ENCODE peak calls at places on chromosomes 4 and X, in six cellular contexts. One of them, this sample, is unnamed.

GRCh38 chr4:113328514-113328913 is 279.1 kb downstream of the ANK2 start:
- DNase-seq in mesendoderm: peak
- DNase-seq in OCI-LY7: peak
- DNase-seq in GM23338: peak
- DNase-seq in A549: peak
- DNase-seq in IMR-90: no peak
- DNase-seq in this sample: no peak

GRCh38 chr4:59412739-59413138 is 1787.4 kb upstream of the ADGRL3 start:
- DNase-seq in mesendoderm: no peak
- DNase-seq in OCI-LY7: no peak
- DNase-seq in GM23338: no peak
- DNase-seq in A549: no peak
- DNase-seq in IMR-90: no peak
- DNase-seq in this sample: no peak

GRCh38 chr4:186227221-186227620 is at the start of gene KLKB1:
- DNase-seq in mesendoderm: no peak
- DNase-seq in OCI-LY7: no peak
- DNase-seq in GM23338: no peak
- DNase-seq in A549: no peak
- DNase-seq in IMR-90: no peak
- DNase-seq in this sample: no peak

GRCh38 chr4:140083320-140083719 is 70.7 kb downstream of the MAML3 start:
- DNase-seq in mesendoderm: no peak
- DNase-seq in OCI-LY7: no peak
- DNase-seq in GM23338: no peak
- DNase-seq in A549: no peak
- DNase-seq in IMR-90: no peak
- DNase-seq in this sample: no peak

GRCh38 chrX:85288992-85289723 is 45.4 kb downstream of the ZNF711 start:
- DNase-seq in mesendoderm: no peak
- DNase-seq in OCI-LY7: no peak
- DNase-seq in GM23338: peak
- DNase-seq in A549: no peak
- DNase-seq in IMR-90: no peak
- DNase-seq in this sample: no peak

GRCh38 chrX:68433155-68433980 is at the start of gene OPHN1:
- DNase-seq in mesendoderm: peak
- DNase-seq in OCI-LY7: no peak
- DNase-seq in GM23338: peak
- DNase-seq in A549: peak
- DNase-seq in IMR-90: peak
- DNase-seq in this sample: no peak

GRCh38 chr4:6473264-6474052 is 1.0 kb upstream of the PPP2R2C start:
- DNase-seq in mesendoderm: no peak
- DNase-seq in OCI-LY7: no peak
- DNase-seq in GM23338: peak
- DNase-seq in A549: no peak
- DNase-seq in IMR-90: no peak
- DNase-seq in this sample: no peak

GRCh38 chr4:52843958-52844357 is 18.2 kb upstream of the RASL11B start:
- DNase-seq in mesendoderm: no peak
- DNase-seq in OCI-LY7: no peak
- DNase-seq in GM23338: no peak
- DNase-seq in A549: no peak
- DNase-seq in IMR-90: no peak
- DNase-seq in this sample: no peak

GRCh38 chr4:55075823-55076418 is 49.5 kb downstream of the KDR start:
- DNase-seq in mesendoderm: peak
- DNase-seq in OCI-LY7: no peak
- DNase-seq in GM23338: no peak
- DNase-seq in A549: no peak
- DNase-seq in IMR-90: no peak
- DNase-seq in this sample: no peak

GRCh38 chrX:9351112-9351511 is 113.7 kb upstream of the TBL1X start:
- DNase-seq in mesendoderm: no peak
- DNase-seq in OCI-LY7: no peak
- DNase-seq in GM23338: no peak
- DNase-seq in A549: no peak
- DNase-seq in IMR-90: no peak
- DNase-seq in this sample: no peak

GRCh38 chrX:9354918-9355317 is 109.9 kb upstream of the TBL1X start:
- DNase-seq in mesendoderm: no peak
- DNase-seq in OCI-LY7: no peak
- DNase-seq in GM23338: no peak
- DNase-seq in A549: no peak
- DNase-seq in IMR-90: no peak
- DNase-seq in this sample: no peak

GRCh38 chrX:9352683-9353430 is 112.0 kb upstream of the TBL1X start:
- DNase-seq in mesendoderm: no peak
- DNase-seq in OCI-LY7: peak
- DNase-seq in GM23338: no peak
- DNase-seq in A549: no peak
- DNase-seq in IMR-90: peak
- DNase-seq in this sample: no peak

GRCh38 chrX:9352243-9352642 is 112.6 kb upstream of the TBL1X start:
- DNase-seq in mesendoderm: no peak
- DNase-seq in OCI-LY7: peak
- DNase-seq in GM23338: no peak
- DNase-seq in A549: no peak
- DNase-seq in IMR-90: no peak
- DNase-seq in this sample: no peak

GRCh38 chrX:9349572-9350259 is 115.1 kb upstream of the TBL1X start:
- DNase-seq in mesendoderm: no peak
- DNase-seq in OCI-LY7: no peak
- DNase-seq in GM23338: no peak
- DNase-seq in A549: no peak
- DNase-seq in IMR-90: peak
- DNase-seq in this sample: no peak
- H3K4me2 ChIP-seq in mesendoderm: no peak
- H3K4me2 ChIP-seq in OCI-LY7: no peak
- H3K4me2 ChIP-seq in GM23338: no peak
- H3K4me2 ChIP-seq in A549: peak
- H3K4me2 ChIP-seq in IMR-90: peak
- H3K4me2 ChIP-seq in this sample: no peak

DNA sequence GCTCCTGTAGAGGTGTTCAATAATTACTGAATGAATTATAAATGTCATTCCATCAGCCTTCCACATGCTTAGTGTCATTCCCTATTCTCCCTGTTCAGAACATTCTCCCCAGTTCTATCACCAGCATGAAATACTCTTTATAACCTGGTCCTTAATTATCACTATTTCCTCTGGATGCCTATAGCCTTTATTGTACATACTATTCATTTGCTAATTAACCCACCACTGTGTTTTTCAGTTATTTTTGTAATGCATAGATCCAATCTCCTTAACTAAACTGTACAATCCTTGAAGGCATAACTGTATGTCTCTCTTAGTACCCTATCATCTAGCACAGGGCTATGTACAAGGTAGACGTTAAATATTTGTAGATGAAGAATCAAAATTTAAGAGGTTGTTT is 1.2 kb downstream of the ABCB7 start:
- DNase-seq in mesendoderm: no peak
- DNase-seq in OCI-LY7: no peak
- DNase-seq in GM23338: no peak
- DNase-seq in A549: no peak
- DNase-seq in IMR-90: no peak
- DNase-seq in this sample: no peak
- H3K4me3 ChIP-seq in mesendoderm: no peak
- H3K4me3 ChIP-seq in OCI-LY7: peak
- H3K4me3 ChIP-seq in GM23338: peak
- H3K4me3 ChIP-seq in A549: peak
- H3K4me3 ChIP-seq in IMR-90: no peak
- H3K4me3 ChIP-seq in this sample: no peak

GRCh38 chr4:158046345-158046744 is 126.5 kb downstream of the GASK1B start:
- DNase-seq in mesendoderm: no peak
- DNase-seq in OCI-LY7: no peak
- DNase-seq in GM23338: no peak
- DNase-seq in A549: no peak
- DNase-seq in IMR-90: no peak
- DNase-seq in this sample: no peak
- H3K4me2 ChIP-seq in mesendoderm: no peak
- H3K4me2 ChIP-seq in OCI-LY7: no peak
- H3K4me2 ChIP-seq in GM23338: no peak
- H3K4me2 ChIP-seq in A549: no peak
- H3K4me2 ChIP-seq in IMR-90: no peak
- H3K4me2 ChIP-seq in this sample: no peak

GRCh38 chrX:129781134-129782014 is 1.6 kb downstream of the SASH3 start:
- DNase-seq in mesendoderm: peak
- DNase-seq in OCI-LY7: peak
- DNase-seq in GM23338: no peak
- DNase-seq in A549: no peak
- DNase-seq in IMR-90: no peak
- DNase-seq in this sample: no peak
- H3K4me3 ChIP-seq in mesendoderm: no peak
- H3K4me3 ChIP-seq in OCI-LY7: peak
- H3K4me3 ChIP-seq in GM23338: no peak
- H3K4me3 ChIP-seq in A549: no peak
- H3K4me3 ChIP-seq in IMR-90: no peak
- H3K4me3 ChIP-seq in this sample: no peak

GRCh38 chrX:46978341-46979291 is 66.4 kb downstream of the JADE3 start:
- DNase-seq in mesendoderm: peak
- DNase-seq in OCI-LY7: peak
- DNase-seq in GM23338: peak
- DNase-seq in A549: peak
- DNase-seq in IMR-90: peak
- DNase-seq in this sample: peak
- H3K4me2 ChIP-seq in mesendoderm: no peak
- H3K4me2 ChIP-seq in OCI-LY7: no peak
- H3K4me2 ChIP-seq in GM23338: no peak
- H3K4me2 ChIP-seq in A549: peak
- H3K4me2 ChIP-seq in IMR-90: peak
- H3K4me2 ChIP-seq in this sample: peak

GRCh38 chrX:153925387-153925738 is 701 bp downstream of the ARHGAP4 start:
- DNase-seq in mesendoderm: no peak
- DNase-seq in OCI-LY7: peak
- DNase-seq in GM23338: no peak
- DNase-seq in A549: no peak
- DNase-seq in IMR-90: no peak
- DNase-seq in this sample: no peak
- H3K4me3 ChIP-seq in mesendoderm: peak
- H3K4me3 ChIP-seq in OCI-LY7: peak
- H3K4me3 ChIP-seq in GM23338: peak
- H3K4me3 ChIP-seq in A549: no peak
- H3K4me3 ChIP-seq in IMR-90: no peak
- H3K4me3 ChIP-seq in this sample: no peak

DNA sequence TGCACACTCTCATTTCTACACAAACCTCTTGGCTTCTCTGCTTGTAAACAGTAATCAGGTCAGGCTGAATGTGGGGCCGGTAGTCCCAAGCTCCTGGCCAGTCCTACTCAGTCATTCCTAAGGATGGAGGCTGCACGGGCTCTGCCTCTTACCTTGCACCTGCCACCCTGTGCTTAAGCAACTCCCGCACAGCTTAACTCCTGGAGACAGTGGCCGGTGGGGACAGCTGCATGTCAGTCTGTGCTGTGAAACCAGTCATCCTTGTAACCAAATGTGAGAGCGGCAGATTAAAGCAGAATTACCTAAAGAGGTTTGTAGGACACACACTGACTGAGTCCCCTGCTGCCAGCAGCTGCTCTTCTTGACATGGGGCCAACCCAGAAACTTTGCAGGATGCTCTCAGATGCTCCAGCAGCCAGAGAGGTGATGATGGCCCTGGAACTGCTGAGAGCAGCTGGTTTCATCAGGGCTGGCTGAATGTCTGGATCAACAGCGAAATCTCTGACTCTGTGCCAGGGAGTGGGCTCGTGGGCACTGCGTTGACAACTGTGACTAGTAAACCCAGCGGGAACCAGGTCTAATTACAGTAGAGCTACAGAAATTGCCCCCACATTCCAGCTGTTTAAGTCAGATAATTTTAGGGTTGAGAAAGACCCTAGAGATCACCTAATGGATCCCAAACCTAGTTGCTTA is 123.7 kb downstream of the ANAPC4 start:
- DNase-seq in mesendoderm: no peak
- DNase-seq in OCI-LY7: peak
- DNase-seq in GM23338: no peak
- DNase-seq in A549: no peak
- DNase-seq in IMR-90: no peak
- DNase-seq in this sample: no peak
- H3K4me2 ChIP-seq in mesendoderm: no peak
- H3K4me2 ChIP-seq in OCI-LY7: no peak
- H3K4me2 ChIP-seq in GM23338: no peak
- H3K4me2 ChIP-seq in A549: no peak
- H3K4me2 ChIP-seq in IMR-90: no peak
- H3K4me2 ChIP-seq in this sample: no peak

DNA sequence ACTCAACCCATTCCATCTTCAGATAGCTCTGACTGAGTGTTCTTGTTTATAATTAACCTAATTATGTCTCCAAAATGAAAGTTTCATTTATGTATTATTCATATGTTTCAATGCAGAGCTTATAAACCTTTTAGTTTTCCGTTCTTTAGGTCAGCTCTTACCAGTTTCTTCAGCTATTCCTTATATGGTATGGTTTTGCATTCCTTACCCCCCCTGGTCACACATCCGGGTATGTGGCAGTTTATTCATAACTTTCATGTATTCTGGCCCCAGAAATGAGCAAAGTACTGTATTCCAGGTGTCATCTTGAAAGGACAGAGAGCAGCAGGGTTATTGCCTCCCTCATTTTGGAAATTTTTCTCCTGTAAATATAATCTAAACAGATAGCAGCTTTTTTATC is 16.8 kb upstream of the IGSF1 start:
- DNase-seq in mesendoderm: peak
- DNase-seq in OCI-LY7: no peak
- DNase-seq in GM23338: peak
- DNase-seq in A549: no peak
- DNase-seq in IMR-90: no peak
- DNase-seq in this sample: no peak
- H3K4me3 ChIP-seq in mesendoderm: no peak
- H3K4me3 ChIP-seq in OCI-LY7: no peak
- H3K4me3 ChIP-seq in GM23338: no peak
- H3K4me3 ChIP-seq in A549: no peak
- H3K4me3 ChIP-seq in IMR-90: no peak
- H3K4me3 ChIP-seq in this sample: no peak

GRCh38 chr4:152247271-152247975 is 288.5 kb downstream of the FBXW7 start:
- DNase-seq in mesendoderm: peak
- DNase-seq in OCI-LY7: no peak
- DNase-seq in GM23338: no peak
- DNase-seq in A549: no peak
- DNase-seq in IMR-90: no peak
- DNase-seq in this sample: no peak
- H3K4me2 ChIP-seq in mesendoderm: no peak
- H3K4me2 ChIP-seq in OCI-LY7: no peak
- H3K4me2 ChIP-seq in GM23338: no peak
- H3K4me2 ChIP-seq in A549: no peak
- H3K4me2 ChIP-seq in IMR-90: no peak
- H3K4me2 ChIP-seq in this sample: peak